ENCODE peak calls at places on chromosomes 2 and 18, in ten cellular contexts. R is GM03348; M is activated naive CD4-positive, alpha-beta T cell treated with anti-CD3 and anti-CD28 coated beads for 36 hours; G is ovary; B is ACHN; X is dorsolateral prefrontal cortex; W is neural crest cell; P is GM10248; L is GM04504; O is HCT116. C is an unnamed sample.
A peak's percentile ranks its signal among the peaks of the same experiment; 100 is the strongest.

GRCh38 chr2:235966932-235967331 is 201.3 kb downstream of the GBX2 start:
- DNase-seq in G (no peak), P (no peak), L (no peak), W (no peak), O (no peak), M (no peak), X (no peak), B (no peak), R (no peak), C (no peak)

GRCh38 chr2:821546-821945 is 129.1 kb upstream of the SNTG2 start:
- DNase-seq in G (no peak), O (no peak), X (no peak), L (no peak), B (no peak), P (no peak), W (no peak), M (no peak), R (no peak), C (no peak)

GRCh38 chr2:25632396-25632795 is 41.0 kb downstream of the DTNB start:
- DNase-seq in G (no peak), P (no peak), B (no peak), L (no peak), W (no peak), M (no peak), O (no peak), X (no peak), R (no peak), C (no peak)

GRCh38 chr2:26471766-26472706 is 5.9 kb downstream of the OTOF start:
- DNase-seq in O (no peak), L (no peak), B (no peak), X (no peak), W (no peak), G (no peak), M (no peak), P (no peak), R (no peak), C (no peak)

GRCh38 chr2:96099861-96100798 is 16.2 kb downstream of the ADRA2B start:
- DNase-seq in P (no peak), X (peak; percentile 38), G (peak; percentile 13), M (no peak), L (no peak), R (no peak), B (no peak), W (no peak), O (no peak), C (no peak)

GRCh38 chr2:143505542-143505941 is 376.3 kb downstream of the ARHGAP15 start:
- DNase-seq in X (no peak), M (no peak), R (no peak), W (no peak), G (no peak), P (no peak), L (no peak), B (no peak), O (no peak), C (no peak)

GRCh38 chr2:144914113-144914512 is 394.2 kb upstream of the ZEB2 start:
- DNase-seq in P (no peak), W (no peak), B (no peak), R (no peak), X (no peak), O (no peak), G (no peak), L (no peak), M (no peak), C (no peak)

GRCh38 chr2:45433363-45433762 is 177.7 kb downstream of the SRBD1 start:
- DNase-seq in P (no peak), X (no peak), W (no peak), L (no peak), G (no peak), B (no peak), R (no peak), M (no peak), O (no peak), C (no peak)

GRCh38 chr18:60649816-60650215 is 277.2 kb upstream of the MC4R start:
- DNase-seq in W (no peak), B (no peak), L (no peak), X (no peak), O (no peak), G (no peak), P (no peak), R (no peak), M (no peak), C (no peak)

GRCh38 chr18:8029061-8029460 is 461.9 kb downstream of the PTPRM start:
- DNase-seq in W (no peak), L (no peak), M (no peak), X (no peak), G (no peak), P (no peak), B (no peak), R (no peak), O (no peak), C (no peak)